ENCODE peak calls at places on chromosomes 4 and X, in four cellular contexts. B, Y, L and I are unnamed samples. For H3K27me3, the result is how much of the 10 kb centered on the place peaks cover.

GRCh38 chrX:100864967-100865366 is 9.2 kb downstream of the NOX1 start:
- DNase-seq in B (no peak), Y (no peak), L (peak), I (peak)

GRCh38 chr4:148052448-148052847 is 320.6 kb downstream of the ARHGAP10 start:
- DNase-seq in B (no peak), Y (no peak), L (no peak), I (no peak)

GRCh38 chr4:158535130-158535614 is 13.5 kb downstream of the RXFP1 start:
- DNase-seq in B (no peak), Y (no peak), L (peak), I (peak)

GRCh38 chr4:153530996-153531375 is 64.8 kb downstream of the TMEM131L start:
- DNase-seq in B (no peak), Y (no peak), L (no peak), I (no peak)

GRCh38 chr4:1337376-1337831 is 9.6 kb upstream of the UVSSA start:
- DNase-seq in B (no peak), Y (no peak), L (peak), I (no peak)

GRCh38 chr4:158193171-158193749 is 17.0 kb upstream of the TMEM144 start:
- DNase-seq in B (no peak), Y (peak), L (no peak), I (peak)

GRCh38 chr4:150012851-150013360 is 65.3 kb upstream of the DCLK2 start:
- DNase-seq in B (no peak), Y (no peak), L (no peak), I (no peak)

GRCh38 chr4:76579596-76580375 is 144.8 kb downstream of the SHROOM3 start:
- DNase-seq in B (no peak), Y (no peak), L (peak), I (no peak)

GRCh38 chr4:40514409-40515025 is 115.1 kb downstream of the RBM47 start:
- DNase-seq in B (peak), Y (no peak), L (no peak), I (no peak)

GRCh38 chr4:1356181-1356998 is 9.4 kb downstream of the UVSSA start:
- DNase-seq in B (peak), Y (peak), L (peak), I (no peak)

GRCh38 chr4:138627096-138627495 is 384.9 kb upstream of the SLC7A11 start:
- DNase-seq in B (no peak), Y (no peak), L (peak), I (peak)

GRCh38 chr4:112109455-112110425 is 35.5 kb upstream of the FAM241A start:
- DNase-seq in B (no peak), Y (no peak), L (peak), I (peak)

GRCh38 chrX:41692162-41692749 is 3.5 kb downstream of the GPR34 start:
- DNase-seq in B (no peak), Y (no peak), L (no peak), I (no peak)

GRCh38 chr4:30538794-30539193 is 181.4 kb upstream of the PCDH7 start:
- DNase-seq in B (no peak), Y (no peak), L (no peak), I (no peak)

GRCh38 chrX:38986586-38986985 is 185.3 kb downstream of the MID1IP1 start:
- DNase-seq in B (no peak), Y (peak), L (no peak), I (no peak)

GRCh38 chr4:55346851-55347255 is 811 bp downstream of the SRD5A3 start:
- DNase-seq in B (no peak), Y (no peak), L (no peak), I (no peak)

GRCh38 chr4:178937130-178937529 is 1494.9 kb upstream of the AGA start:
- DNase-seq in B (no peak), Y (no peak), L (no peak), I (peak)

GRCh38 chrX:13024911-13025454 is 19.4 kb downstream of the FAM9C start:
- DNase-seq in B (no peak), Y (no peak), L (no peak), I (no peak)

GRCh38 chr4:16176621-16177020 is 49.6 kb downstream of the TAPT1 start:
- DNase-seq in B (no peak), Y (no peak), L (no peak), I (no peak)

GRCh38 chr4:7128651-7129050 is 60.8 kb upstream of the GRPEL1 start:
- DNase-seq in B (no peak), Y (no peak), L (no peak), I (no peak)

DNA sequence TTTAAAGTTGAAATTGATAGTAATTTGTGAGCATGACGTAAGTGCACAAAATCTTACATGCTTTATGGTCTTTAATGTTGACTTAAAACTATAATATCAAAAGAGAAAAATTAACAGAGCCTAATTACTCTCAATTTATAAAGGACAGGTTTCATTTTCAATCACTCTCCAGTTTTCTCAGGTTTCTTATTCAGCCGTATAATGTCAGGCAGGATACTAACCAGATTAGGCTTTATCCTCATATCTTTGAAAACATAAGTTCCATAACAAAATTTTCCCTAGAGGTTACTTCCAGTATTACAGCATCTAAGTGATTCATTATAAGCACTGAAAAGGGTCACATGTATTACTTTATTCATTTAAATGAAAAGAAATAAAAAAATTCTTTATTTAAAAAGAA is 492.1 kb downstream of the PACRGL start:
- DNase-seq in B (no peak), Y (no peak), L (no peak), I (no peak)
- TF ChIP-seq CTCF in B (no peak), Y (no peak), L (peak), I (no peak)

GRCh38 chrX:154437398-154437752 is 421 bp downstream of the GDI1 start:
- DNase-seq in B (no peak), Y (no peak), L (no peak), I (no peak)

GRCh38 chrX:154434394-154435168 is 2.4 kb upstream of the GDI1 start:
- DNase-seq in B (no peak), Y (no peak), L (no peak), I (no peak)

GRCh38 chrX:154435171-154435733 is 1.7 kb upstream of the GDI1 start:
- DNase-seq in B (no peak), Y (no peak), L (no peak), I (no peak)

GRCh38 chrX:154436597-154437397 is at the start of gene GDI1:
- DNase-seq in B (no peak), Y (peak), L (no peak), I (no peak)

DNA sequence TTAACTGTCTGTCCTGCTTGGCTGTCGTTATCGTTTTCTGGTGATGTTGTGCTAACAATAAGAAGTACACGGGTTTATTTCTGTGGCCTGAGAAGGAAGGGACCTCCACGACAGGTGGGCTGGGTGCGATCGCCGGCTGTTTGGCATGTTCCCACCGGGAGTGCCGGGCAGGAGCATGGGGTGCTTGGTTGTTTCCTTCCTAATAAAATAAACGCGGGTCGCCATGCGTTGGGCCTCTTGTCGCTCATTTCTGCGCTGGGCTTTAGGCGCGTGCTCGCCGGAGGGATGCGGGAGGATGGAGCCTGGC is 711 bp upstream of the GDI1 start:
- DNase-seq in B (no peak), Y (no peak), L (no peak), I (no peak)
- H3K4me3 ChIP-seq in B (no peak), Y (peak), L (peak), I (peak)

GRCh38 chrX:34300871-34301270 is 168.8 kb upstream of the FAM47A start:
- DNase-seq in B (peak), Y (peak), L (peak), I (peak)
- H3K27me3 ChIP-seq in B (under half), Y (under half), L (under half), I (under half)

GRCh38 chr4:142660728-142661127 is 185.4 kb downstream of the INPP4B start:
- DNase-seq in B (no peak), Y (no peak), L (no peak), I (no peak)
- TF ChIP-seq CTCF in B (no peak), Y (no peak), L (peak), I (no peak)